ENCODE peak calls at places on chromosomes 16 and 17, in seven cellular contexts. L is transverse colon, D is NB4, B is A549, N is stomach, F is tibial nerve, J is spleen. Y is an unnamed sample.

GRCh38 chr16:24309222-24309905 is 53.2 kb downstream of the CACNG3 start:
- DNase-seq in L (no peak), N (peak), J (no peak), F (no peak), B (peak), D (peak), Y (no peak)

GRCh38 chr17:60067871-60068270 is 10.8 kb downstream of the HEATR6 start:
- DNase-seq in B (no peak), N (no peak), D (no peak), L (no peak), F (no peak), J (no peak), Y (no peak)

GRCh38 chr16:74271879-74272278 is 24.7 kb upstream of the PSMD7 start:
- DNase-seq in L (no peak), D (no peak), N (no peak), F (no peak), B (no peak), J (no peak), Y (no peak)

GRCh38 chr17:61806941-61807340 is 56.4 kb downstream of the BRIP1 start:
- DNase-seq in L (no peak), F (no peak), J (no peak), D (no peak), B (no peak), N (no peak), Y (no peak)

GRCh38 chr16:11835309-11835708 is 16.0 kb downstream of the RSL1D1 start:
- DNase-seq in F (no peak), L (no peak), N (no peak), J (peak), D (no peak), B (no peak), Y (no peak)

GRCh38 chr16:5502467-5502869 is 404.9 kb upstream of the EEF2KMT start:
- DNase-seq in N (no peak), J (no peak), F (no peak), L (peak), D (peak), B (peak), Y (no peak)

GRCh38 chr16:65745-66144 is 6.7 kb downstream of the RHBDF1 start:
- DNase-seq in L (peak), D (peak), F (peak), N (peak), J (peak), B (peak), Y (peak)

GRCh38 chr16:4517812-4518211 is 20.8 kb downstream of the CDIP1 start:
- DNase-seq in F (no peak), D (peak), J (peak), N (no peak), L (no peak), B (peak), Y (no peak)

GRCh38 chr17:6910987-6911603 is 79.6 kb upstream of the TEKT1 start:
- DNase-seq in F (no peak), J (no peak), N (no peak), B (peak), L (no peak), D (peak), Y (no peak)

GRCh38 chr16:69166221-69166833 is 20.6 kb upstream of the SNTB2 start:
- DNase-seq in D (no peak), J (peak), N (no peak), F (no peak), B (no peak), L (no peak), Y (no peak)

GRCh38 chr16:88073201-88073721 is 122.0 kb downstream of the BANP start:
- DNase-seq in F (no peak), N (no peak), L (no peak), D (no peak), J (peak), B (no peak), Y (no peak)

GRCh38 chr17:36947922-36948716 is 635 bp upstream of the AATF start:
- DNase-seq in N (no peak), D (peak), F (no peak), L (no peak), J (no peak), B (peak), Y (peak)

GRCh38 chr17:46060461-46060860 is 61.4 kb downstream of the STH start:
- DNase-seq in J (no peak), L (no peak), F (no peak), D (no peak), N (no peak), B (no peak), Y (no peak)

GRCh38 chr17:76000016-76000754 is 470 bp upstream of the CDK3 start:
- DNase-seq in F (no peak), J (peak), D (peak), B (peak), L (peak), N (peak), Y (no peak)

GRCh38 chr17:27818311-27819170 is 18.2 kb upstream of the NOS2 start:
- DNase-seq in N (no peak), L (peak), D (no peak), F (no peak), B (no peak), J (no peak), Y (no peak)

GRCh38 chr16:85328665-85329058 is 216.4 kb upstream of the CIBAR2 start:
- DNase-seq in L (no peak), F (no peak), N (no peak), D (no peak), J (no peak), B (no peak), Y (no peak)

GRCh38 chr17:50672831-50673551 is 34.7 kb downstream of the ANKRD40 start:
- DNase-seq in J (peak), N (no peak), F (no peak), L (no peak), D (no peak), B (no peak), Y (no peak)

GRCh38 chr16:67561824-67562525 is 351 bp upstream of the CTCF start:
- DNase-seq in L (peak), F (peak), B (peak), J (peak), D (peak), N (peak), Y (peak)
- TF ChIP-seq POLR2A in L (peak), F (no peak), B (peak), J (peak), D (peak), N (no peak), Y (no peak)

DNA sequence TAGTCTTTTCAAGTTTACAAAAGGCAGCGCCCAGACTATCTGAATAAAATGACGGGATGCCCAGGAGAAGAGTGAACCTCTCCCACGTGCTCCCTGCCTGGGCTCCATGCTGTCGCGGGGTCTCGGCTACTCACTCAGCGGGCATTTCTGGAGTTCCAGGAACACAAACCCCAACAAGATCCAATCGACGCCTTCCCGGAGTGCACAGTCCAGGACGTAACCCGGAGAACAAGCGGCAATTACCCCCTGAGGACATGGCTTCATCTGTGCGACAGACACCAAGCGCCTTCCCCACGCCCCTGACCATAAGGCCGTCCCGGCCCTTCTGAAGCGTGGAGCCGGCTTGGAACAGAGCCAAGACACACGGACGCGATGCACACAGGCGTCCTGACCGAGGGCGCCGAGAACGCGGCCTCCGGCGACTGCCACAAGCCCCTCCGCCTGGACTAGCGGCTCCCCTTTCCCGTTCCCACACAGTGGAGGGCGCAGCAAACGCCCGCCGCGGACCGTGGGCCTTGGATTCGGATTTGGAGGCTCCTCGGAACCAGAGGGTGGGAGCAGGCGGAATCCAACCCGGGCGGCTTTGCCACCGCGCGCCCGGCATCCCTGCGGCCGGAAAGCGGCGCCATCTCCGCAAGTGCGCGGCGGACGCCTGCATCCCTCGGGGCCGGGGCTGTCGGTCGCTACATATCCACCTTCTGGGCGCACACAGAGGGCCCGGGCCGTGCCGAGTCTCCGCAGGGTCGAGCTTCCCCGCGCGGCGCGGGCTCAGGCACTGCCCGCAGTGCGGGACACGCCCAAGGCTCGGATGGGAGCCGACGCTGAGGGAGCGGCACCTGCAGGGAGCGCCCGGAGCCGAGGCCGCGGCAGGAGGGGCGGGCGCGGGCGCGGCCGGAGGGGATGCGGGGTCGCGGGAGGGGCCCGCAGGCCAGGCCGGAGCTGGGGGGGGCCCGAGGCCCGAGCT is 725 bp downstream of the ABCA3 start:
- DNase-seq in B (peak), F (no peak), L (peak), N (peak), J (peak), D (peak), Y (no peak)
- TF ChIP-seq CTCF in B (no peak), F (no peak), L (no peak), N (no peak), J (no peak), D (peak), Y (no peak)

GRCh38 chr17:82152114-82152513 is 54.1 kb upstream of the FASN start:
- DNase-seq in N (no peak), J (peak), L (no peak), D (no peak), F (no peak), B (no peak), Y (no peak)
- H3K4me3 ChIP-seq in N (no peak), J (no peak), L (no peak), D (no peak), F (no peak), B (no peak), Y (no peak)

GRCh38 chr16:66616592-66616991 is 12.1 kb downstream of the CMTM3 start:
- DNase-seq in J (peak), D (no peak), B (no peak), L (no peak), N (no peak), F (no peak), Y (no peak)
- TF ChIP-seq POLR2A in J (no peak), D (no peak), B (no peak), L (no peak), N (no peak), F (no peak), Y (no peak)

GRCh38 chr17:781920-782731 is at the start of the genes GLOD4 and MRM3:
- DNase-seq in J (peak), N (peak), L (peak), B (peak), D (peak), F (peak), Y (peak)
- TF ChIP-seq CTCF in J (peak), N (no peak), L (no peak), B (no peak), D (no peak), F (no peak), Y (no peak)

GRCh38 chr16:64711026-64711425 is 410.8 kb downstream of the CDH11 start:
- DNase-seq in D (no peak), L (no peak), B (no peak), F (no peak), N (no peak), J (no peak), Y (no peak)
- H3K4me3 ChIP-seq in D (no peak), L (no peak), B (no peak), F (no peak), N (no peak), J (no peak), Y (no peak)